ENCODE peak calls at places on chromosomes 13 and 19, in six cellular contexts. One of them, this sample, is unnamed.

GRCh38 chr13:40187836-40188591 is 478.4 kb downstream of the FOXO1 start:
- DNase-seq in iPS DF 6.9: no peak
- DNase-seq in heart left ventricle: no peak
- DNase-seq in right lobe of liver: no peak
- DNase-seq in naive thymus-derived CD4-positive, alpha-beta T cell: peak; percentile 79
- DNase-seq in cardiac fibroblast: no peak
- DNase-seq in this sample: peak; percentile 52

GRCh38 chr19:44943801-44944249 is 1.8 kb downstream of the APOC4 start:
- DNase-seq in iPS DF 6.9: no peak
- DNase-seq in heart left ventricle: peak; percentile 62
- DNase-seq in right lobe of liver: peak; percentile 90
- DNase-seq in naive thymus-derived CD4-positive, alpha-beta T cell: no peak
- DNase-seq in cardiac fibroblast: peak; percentile 31
- DNase-seq in this sample: peak; percentile 72

GRCh38 chr19:16001481-16002312 is 52.9 kb downstream of the OR10H4 start:
- DNase-seq in iPS DF 6.9: no peak
- DNase-seq in heart left ventricle: no peak
- DNase-seq in right lobe of liver: no peak
- DNase-seq in naive thymus-derived CD4-positive, alpha-beta T cell: peak; percentile 38
- DNase-seq in cardiac fibroblast: peak; percentile 78
- DNase-seq in this sample: no peak

GRCh38 chr13:30466358-30466714 is 600 bp upstream of the HMGB1 start:
- DNase-seq in iPS DF 6.9: no peak
- DNase-seq in heart left ventricle: no peak
- DNase-seq in right lobe of liver: no peak
- DNase-seq in naive thymus-derived CD4-positive, alpha-beta T cell: no peak
- DNase-seq in cardiac fibroblast: peak; percentile 42
- DNase-seq in this sample: no peak

GRCh38 chr13:38804536-38804935 is 117.7 kb downstream of the FREM2 start:
- DNase-seq in iPS DF 6.9: no peak
- DNase-seq in heart left ventricle: no peak
- DNase-seq in right lobe of liver: no peak
- DNase-seq in naive thymus-derived CD4-positive, alpha-beta T cell: no peak
- DNase-seq in cardiac fibroblast: peak; percentile 0
- DNase-seq in this sample: no peak

GRCh38 chr13:113106053-113106452 is 462 bp downstream of the F7 start:
- DNase-seq in iPS DF 6.9: no peak
- DNase-seq in heart left ventricle: no peak
- DNase-seq in right lobe of liver: no peak
- DNase-seq in naive thymus-derived CD4-positive, alpha-beta T cell: no peak
- DNase-seq in cardiac fibroblast: no peak
- DNase-seq in this sample: no peak

GRCh38 chr19:47239152-47239551 is 8.2 kb upstream of the BBC3 start:
- DNase-seq in iPS DF 6.9: no peak
- DNase-seq in heart left ventricle: no peak
- DNase-seq in right lobe of liver: no peak
- DNase-seq in naive thymus-derived CD4-positive, alpha-beta T cell: peak; percentile 40
- DNase-seq in cardiac fibroblast: peak; percentile 9
- DNase-seq in this sample: no peak

GRCh38 chr13:114115191-114115671 is 17.2 kb downstream of the RASA3 start:
- DNase-seq in iPS DF 6.9: no peak
- DNase-seq in heart left ventricle: peak; percentile 22
- DNase-seq in right lobe of liver: peak; percentile 84
- DNase-seq in naive thymus-derived CD4-positive, alpha-beta T cell: no peak
- DNase-seq in cardiac fibroblast: peak; percentile 90
- DNase-seq in this sample: peak; percentile 75

GRCh38 chr19:46717034-46717715 is at the start of gene PRKD2:
- DNase-seq in iPS DF 6.9: no peak
- DNase-seq in heart left ventricle: peak; percentile 96
- DNase-seq in right lobe of liver: peak; percentile 94
- DNase-seq in naive thymus-derived CD4-positive, alpha-beta T cell: peak; percentile 80
- DNase-seq in cardiac fibroblast: peak; percentile 82
- DNase-seq in this sample: peak; percentile 96

GRCh38 chr19:28505933-28506332 is 707.0 kb downstream of the UQCRFS1 start:
- DNase-seq in iPS DF 6.9: no peak
- DNase-seq in heart left ventricle: no peak
- DNase-seq in right lobe of liver: no peak
- DNase-seq in naive thymus-derived CD4-positive, alpha-beta T cell: no peak
- DNase-seq in cardiac fibroblast: no peak
- DNase-seq in this sample: no peak

GRCh38 chr19:53824134-53824611 is at the start of gene NLRP12:
- DNase-seq in iPS DF 6.9: no peak
- DNase-seq in heart left ventricle: peak; percentile 36
- DNase-seq in right lobe of liver: peak; percentile 63
- DNase-seq in naive thymus-derived CD4-positive, alpha-beta T cell: no peak
- DNase-seq in cardiac fibroblast: no peak
- DNase-seq in this sample: peak; percentile 55

GRCh38 chr13:23671902-23672301 is 101.7 kb downstream of the TNFRSF19 start:
- DNase-seq in iPS DF 6.9: no peak
- DNase-seq in heart left ventricle: no peak
- DNase-seq in right lobe of liver: no peak
- DNase-seq in naive thymus-derived CD4-positive, alpha-beta T cell: no peak
- DNase-seq in cardiac fibroblast: peak; percentile 80
- DNase-seq in this sample: no peak

GRCh38 chr13:36887758-36888521 is 32.1 kb downstream of the SMAD9 start:
- DNase-seq in iPS DF 6.9: no peak
- DNase-seq in heart left ventricle: no peak
- DNase-seq in right lobe of liver: no peak
- DNase-seq in naive thymus-derived CD4-positive, alpha-beta T cell: no peak
- DNase-seq in cardiac fibroblast: no peak
- DNase-seq in this sample: no peak

GRCh38 chr19:28574212-28574611 is 638.7 kb downstream of the UQCRFS1 start:
- DNase-seq in iPS DF 6.9: no peak
- DNase-seq in heart left ventricle: no peak
- DNase-seq in right lobe of liver: no peak
- DNase-seq in naive thymus-derived CD4-positive, alpha-beta T cell: no peak
- DNase-seq in cardiac fibroblast: no peak
- DNase-seq in this sample: no peak

GRCh38 chr13:21010621-21011020 is 50.8 kb downstream of the LATS2 start:
- DNase-seq in iPS DF 6.9: no peak
- DNase-seq in heart left ventricle: no peak
- DNase-seq in right lobe of liver: no peak
- DNase-seq in naive thymus-derived CD4-positive, alpha-beta T cell: no peak
- DNase-seq in cardiac fibroblast: peak; percentile 48
- DNase-seq in this sample: no peak

GRCh38 chr19:40286674-40287421 is 1.7 kb upstream of the AKT2 start:
- DNase-seq in iPS DF 6.9: no peak
- DNase-seq in heart left ventricle: no peak
- DNase-seq in right lobe of liver: no peak
- DNase-seq in naive thymus-derived CD4-positive, alpha-beta T cell: no peak
- DNase-seq in cardiac fibroblast: no peak
- DNase-seq in this sample: no peak

GRCh38 chr19:33227242-33227650 is 1.6 kb upstream of the SLC7A10 start:
- DNase-seq in iPS DF 6.9: no peak
- DNase-seq in heart left ventricle: no peak
- DNase-seq in right lobe of liver: no peak
- DNase-seq in naive thymus-derived CD4-positive, alpha-beta T cell: no peak
- DNase-seq in cardiac fibroblast: no peak
- DNase-seq in this sample: no peak

GRCh38 chr13:27149702-27150101 is 21.9 kb downstream of the USP12 start:
- DNase-seq in iPS DF 6.9: no peak
- DNase-seq in heart left ventricle: no peak
- DNase-seq in right lobe of liver: no peak
- DNase-seq in naive thymus-derived CD4-positive, alpha-beta T cell: no peak
- DNase-seq in cardiac fibroblast: no peak
- DNase-seq in this sample: no peak

GRCh38 chr13:47175172-47175806 is 278.4 kb upstream of the HTR2A start:
- DNase-seq in iPS DF 6.9: no peak
- DNase-seq in heart left ventricle: no peak
- DNase-seq in right lobe of liver: no peak
- DNase-seq in naive thymus-derived CD4-positive, alpha-beta T cell: no peak
- DNase-seq in cardiac fibroblast: peak; percentile 85
- DNase-seq in this sample: no peak

GRCh38 chr13:114259974-114260373 is 21.4 kb upstream of the UPF3A start:
- DNase-seq in iPS DF 6.9: no peak
- DNase-seq in heart left ventricle: no peak
- DNase-seq in right lobe of liver: no peak
- DNase-seq in naive thymus-derived CD4-positive, alpha-beta T cell: no peak
- DNase-seq in cardiac fibroblast: no peak
- DNase-seq in this sample: no peak

GRCh38 chr13:33560722-33561121 is 257.2 kb upstream of the RFC3 start:
- DNase-seq in iPS DF 6.9: no peak
- DNase-seq in heart left ventricle: no peak
- DNase-seq in right lobe of liver: no peak
- DNase-seq in naive thymus-derived CD4-positive, alpha-beta T cell: no peak
- DNase-seq in cardiac fibroblast: no peak
- DNase-seq in this sample: no peak

GRCh38 chr13:48944221-48944620 is 31.5 kb upstream of the FNDC3A start:
- DNase-seq in iPS DF 6.9: no peak
- DNase-seq in heart left ventricle: no peak
- DNase-seq in right lobe of liver: no peak
- DNase-seq in naive thymus-derived CD4-positive, alpha-beta T cell: no peak
- DNase-seq in cardiac fibroblast: peak; percentile 59
- DNase-seq in this sample: no peak

GRCh38 chr19:17279436-17279835 is 2.3 kb upstream of the ANKLE1 start:
- DNase-seq in iPS DF 6.9: no peak
- DNase-seq in heart left ventricle: no peak
- DNase-seq in right lobe of liver: no peak
- DNase-seq in naive thymus-derived CD4-positive, alpha-beta T cell: no peak
- DNase-seq in cardiac fibroblast: no peak
- DNase-seq in this sample: no peak

GRCh38 chr19:17282488-17283256 is 971 bp downstream of the ANKLE1 start:
- DNase-seq in iPS DF 6.9: no peak
- DNase-seq in heart left ventricle: peak; percentile 84
- DNase-seq in right lobe of liver: peak; percentile 89
- DNase-seq in naive thymus-derived CD4-positive, alpha-beta T cell: peak; percentile 70
- DNase-seq in cardiac fibroblast: peak; percentile 80
- DNase-seq in this sample: peak; percentile 81

GRCh38 chr19:17285415-17286135 is 3.9 kb downstream of the ANKLE1 start:
- DNase-seq in iPS DF 6.9: no peak
- DNase-seq in heart left ventricle: no peak
- DNase-seq in right lobe of liver: no peak
- DNase-seq in naive thymus-derived CD4-positive, alpha-beta T cell: no peak
- DNase-seq in cardiac fibroblast: no peak
- DNase-seq in this sample: no peak

GRCh38 chr19:17283504-17283996 is 1.8 kb downstream of the ANKLE1 start:
- DNase-seq in iPS DF 6.9: no peak
- DNase-seq in heart left ventricle: no peak
- DNase-seq in right lobe of liver: no peak
- DNase-seq in naive thymus-derived CD4-positive, alpha-beta T cell: no peak
- DNase-seq in cardiac fibroblast: no peak
- DNase-seq in this sample: no peak

GRCh38 chr19:17281391-17282304 is at the start of gene ANKLE1:
- DNase-seq in iPS DF 6.9: no peak
- DNase-seq in heart left ventricle: no peak
- DNase-seq in right lobe of liver: peak; percentile 63
- DNase-seq in naive thymus-derived CD4-positive, alpha-beta T cell: no peak
- DNase-seq in cardiac fibroblast: no peak
- DNase-seq in this sample: peak; percentile 62
- H3K4me3 ChIP-seq in iPS DF 6.9: no peak within 1 kb of the TSS
- H3K4me3 ChIP-seq in heart left ventricle: peak within 1 kb of the TSS; percentile 22
- H3K4me3 ChIP-seq in right lobe of liver: peak within 1 kb of the TSS; percentile 38
- H3K4me3 ChIP-seq in naive thymus-derived CD4-positive, alpha-beta T cell: peak within 1 kb of the TSS; percentile 62
- H3K4me3 ChIP-seq in cardiac fibroblast: peak within 1 kb of the TSS; percentile 27
- H3K4me3 ChIP-seq in this sample: peak within 1 kb of the TSS; percentile 34

GRCh38 chr13:87676254-87677042 is 5.3 kb downstream of the SLITRK5 start:
- DNase-seq in iPS DF 6.9: no peak
- DNase-seq in heart left ventricle: no peak
- DNase-seq in right lobe of liver: no peak
- DNase-seq in naive thymus-derived CD4-positive, alpha-beta T cell: no peak
- DNase-seq in cardiac fibroblast: no peak
- DNase-seq in this sample: no peak

GRCh38 chr13:87677043-87677333 is 5.8 kb downstream of the SLITRK5 start:
- DNase-seq in iPS DF 6.9: no peak
- DNase-seq in heart left ventricle: no peak
- DNase-seq in right lobe of liver: no peak
- DNase-seq in naive thymus-derived CD4-positive, alpha-beta T cell: no peak
- DNase-seq in cardiac fibroblast: no peak
- DNase-seq in this sample: no peak

GRCh38 chr13:87677334-87678234 is 6.4 kb downstream of the SLITRK5 start:
- DNase-seq in iPS DF 6.9: no peak
- DNase-seq in heart left ventricle: no peak
- DNase-seq in right lobe of liver: peak; percentile 49
- DNase-seq in naive thymus-derived CD4-positive, alpha-beta T cell: peak; percentile 6
- DNase-seq in cardiac fibroblast: no peak
- DNase-seq in this sample: peak; percentile 53

GRCh38 chr13:87680298-87680697 is 9.1 kb downstream of the SLITRK5 start:
- DNase-seq in iPS DF 6.9: no peak
- DNase-seq in heart left ventricle: no peak
- DNase-seq in right lobe of liver: no peak
- DNase-seq in naive thymus-derived CD4-positive, alpha-beta T cell: no peak
- DNase-seq in cardiac fibroblast: no peak
- DNase-seq in this sample: no peak

GRCh38 chr13:87678353-87678752 is 7.2 kb downstream of the SLITRK5 start:
- DNase-seq in iPS DF 6.9: no peak
- DNase-seq in heart left ventricle: no peak
- DNase-seq in right lobe of liver: no peak
- DNase-seq in naive thymus-derived CD4-positive, alpha-beta T cell: no peak
- DNase-seq in cardiac fibroblast: no peak
- DNase-seq in this sample: no peak
- H3K4me3 ChIP-seq in iPS DF 6.9: peak overlapping the region; percentile 25
- H3K4me3 ChIP-seq in heart left ventricle: no peak overlapping the region
- H3K4me3 ChIP-seq in right lobe of liver: peak overlapping the region; percentile 37
- H3K4me3 ChIP-seq in naive thymus-derived CD4-positive, alpha-beta T cell: peak overlapping the region; percentile 20
- H3K4me3 ChIP-seq in cardiac fibroblast: no peak overlapping the region
- H3K4me3 ChIP-seq in this sample: peak overlapping the region; percentile 52

GRCh38 chr19:12596927-12597548 is 13.6 kb downstream of the ZNF490 start:
- DNase-seq in iPS DF 6.9: no peak
- DNase-seq in heart left ventricle: no peak
- DNase-seq in right lobe of liver: peak; percentile 89
- DNase-seq in naive thymus-derived CD4-positive, alpha-beta T cell: no peak
- DNase-seq in cardiac fibroblast: no peak
- DNase-seq in this sample: no peak

GRCh38 chr19:12597594-12597993 is 13.0 kb downstream of the ZNF490 start:
- DNase-seq in iPS DF 6.9: no peak
- DNase-seq in heart left ventricle: no peak
- DNase-seq in right lobe of liver: peak; percentile 2
- DNase-seq in naive thymus-derived CD4-positive, alpha-beta T cell: no peak
- DNase-seq in cardiac fibroblast: no peak
- DNase-seq in this sample: no peak

GRCh38 chr19:12596485-12596884 is 14.1 kb downstream of the ZNF490 start:
- DNase-seq in iPS DF 6.9: no peak
- DNase-seq in heart left ventricle: no peak
- DNase-seq in right lobe of liver: peak; percentile 21
- DNase-seq in naive thymus-derived CD4-positive, alpha-beta T cell: no peak
- DNase-seq in cardiac fibroblast: no peak
- DNase-seq in this sample: no peak
- H3K4me3 ChIP-seq in iPS DF 6.9: no peak overlapping the region
- H3K4me3 ChIP-seq in heart left ventricle: no peak overlapping the region
- H3K4me3 ChIP-seq in right lobe of liver: peak overlapping the region; percentile 58
- H3K4me3 ChIP-seq in naive thymus-derived CD4-positive, alpha-beta T cell: no peak overlapping the region
- H3K4me3 ChIP-seq in cardiac fibroblast: no peak overlapping the region
- H3K4me3 ChIP-seq in this sample: no peak overlapping the region

DNA sequence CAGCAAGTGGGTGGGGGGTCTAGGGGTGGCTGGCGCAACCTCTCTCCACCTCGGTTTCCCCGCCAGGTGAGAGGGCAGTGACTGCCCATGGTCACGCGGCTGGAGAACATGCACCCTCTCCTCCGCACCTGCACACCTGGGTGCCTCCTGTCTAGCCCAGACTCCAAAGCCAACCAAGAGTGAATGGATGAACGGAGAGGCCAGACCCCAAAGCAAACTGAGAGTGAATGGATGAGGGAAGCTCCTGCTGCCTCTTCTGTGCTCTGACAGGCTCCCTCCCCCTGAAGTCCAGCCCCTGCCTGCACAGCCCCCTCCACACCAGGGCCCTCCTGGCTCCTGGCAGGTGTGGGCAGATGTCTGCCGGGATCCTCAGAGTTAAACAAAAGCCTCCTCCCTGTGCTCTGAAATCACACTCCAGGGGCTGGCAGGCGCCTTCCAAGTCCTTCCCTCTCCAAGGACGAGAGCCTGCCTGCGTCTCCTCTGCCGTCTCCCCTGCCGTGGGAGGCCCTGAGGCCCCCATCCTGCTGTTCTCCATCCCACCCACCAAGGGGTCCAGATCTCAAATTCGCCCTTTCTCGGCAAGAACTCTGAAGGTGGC is 2.2 kb downstream of the SBNO2 start:
- DNase-seq in iPS DF 6.9: no peak
- DNase-seq in heart left ventricle: no peak
- DNase-seq in right lobe of liver: no peak
- DNase-seq in naive thymus-derived CD4-positive, alpha-beta T cell: no peak
- DNase-seq in cardiac fibroblast: no peak
- DNase-seq in this sample: peak; percentile 64
- H3K4me3 ChIP-seq in iPS DF 6.9: no peak overlapping the region
- H3K4me3 ChIP-seq in heart left ventricle: peak overlapping the region; percentile 88
- H3K4me3 ChIP-seq in right lobe of liver: no peak overlapping the region
- H3K4me3 ChIP-seq in naive thymus-derived CD4-positive, alpha-beta T cell: no peak overlapping the region
- H3K4me3 ChIP-seq in cardiac fibroblast: peak overlapping the region; percentile 90
- H3K4me3 ChIP-seq in this sample: no peak overlapping the region